ENCODE peak calls at places on chromosomes 13 and 19, in six cellular contexts. One of them, this sample, is unnamed. For H3K9me3, the result is how much of the 10 kb centered on the place peaks cover.

GRCh38 chr13:89726690-89727435 is 1620.6 kb upstream of the MIR17HG start:
- DNase-seq in colonic mucosa: no peak
- DNase-seq in heart right ventricle: no peak
- DNase-seq in iPS DF 6.9: no peak
- DNase-seq in IMR-90: peak
- DNase-seq in adrenal gland: no peak
- DNase-seq in this sample: no peak

GRCh38 chr19:8101311-8101710 is 48.1 kb downstream of the FBN3 start:
- DNase-seq in iPS DF 6.9: no peak
- DNase-seq in IMR-90: no peak
- DNase-seq in adrenal gland: no peak
- DNase-seq in colonic mucosa: no peak
- DNase-seq in heart right ventricle: no peak
- DNase-seq in this sample: peak

GRCh38 chr19:13990085-13990484 is 16.0 kb downstream of the RFX1 start:
- DNase-seq in adrenal gland: no peak
- DNase-seq in iPS DF 6.9: no peak
- DNase-seq in colonic mucosa: no peak
- DNase-seq in IMR-90: no peak
- DNase-seq in heart right ventricle: no peak
- DNase-seq in this sample: no peak

GRCh38 chr19:34808566-34808965 is 35.6 kb upstream of the ZNF599 start:
- DNase-seq in adrenal gland: no peak
- DNase-seq in IMR-90: peak
- DNase-seq in colonic mucosa: no peak
- DNase-seq in heart right ventricle: no peak
- DNase-seq in iPS DF 6.9: no peak
- DNase-seq in this sample: no peak

GRCh38 chr13:106243011-106243410 is 292.5 kb downstream of the EFNB2 start:
- DNase-seq in colonic mucosa: no peak
- DNase-seq in heart right ventricle: no peak
- DNase-seq in iPS DF 6.9: no peak
- DNase-seq in adrenal gland: no peak
- DNase-seq in IMR-90: no peak
- DNase-seq in this sample: no peak

GRCh38 chr19:6011206-6011605 is 33.3 kb upstream of the RANBP3 start:
- DNase-seq in adrenal gland: no peak
- DNase-seq in IMR-90: no peak
- DNase-seq in colonic mucosa: no peak
- DNase-seq in iPS DF 6.9: no peak
- DNase-seq in heart right ventricle: no peak
- DNase-seq in this sample: peak

GRCh38 chr13:103145476-103145875 is 79.3 kb upstream of the SLC10A2 start:
- DNase-seq in adrenal gland: no peak
- DNase-seq in IMR-90: no peak
- DNase-seq in heart right ventricle: no peak
- DNase-seq in iPS DF 6.9: no peak
- DNase-seq in colonic mucosa: no peak
- DNase-seq in this sample: no peak

GRCh38 chr13:58985845-58986244 is 1177.9 kb downstream of the DIAPH3 start:
- DNase-seq in adrenal gland: no peak
- DNase-seq in IMR-90: no peak
- DNase-seq in colonic mucosa: no peak
- DNase-seq in iPS DF 6.9: no peak
- DNase-seq in heart right ventricle: no peak
- DNase-seq in this sample: no peak

GRCh38 chr19:23002690-23003422 is at the start of gene ZNF728:
- DNase-seq in colonic mucosa: peak
- DNase-seq in IMR-90: no peak
- DNase-seq in iPS DF 6.9: no peak
- DNase-seq in adrenal gland: peak
- DNase-seq in heart right ventricle: peak
- DNase-seq in this sample: peak

GRCh38 chr13:45750566-45750965 is 48.4 kb downstream of the CBY2 start:
- DNase-seq in colonic mucosa: no peak
- DNase-seq in iPS DF 6.9: no peak
- DNase-seq in IMR-90: no peak
- DNase-seq in adrenal gland: no peak
- DNase-seq in heart right ventricle: no peak
- DNase-seq in this sample: no peak

GRCh38 chr19:2613507-2614295 is 88.8 kb downstream of the GNG7 start:
- DNase-seq in colonic mucosa: no peak
- DNase-seq in adrenal gland: peak
- DNase-seq in iPS DF 6.9: no peak
- DNase-seq in heart right ventricle: peak
- DNase-seq in IMR-90: peak
- DNase-seq in this sample: peak

GRCh38 chr13:95745752-95746151 is 68.8 kb downstream of the DNAJC3 start:
- DNase-seq in IMR-90: no peak
- DNase-seq in adrenal gland: no peak
- DNase-seq in iPS DF 6.9: no peak
- DNase-seq in colonic mucosa: no peak
- DNase-seq in heart right ventricle: no peak
- DNase-seq in this sample: no peak

GRCh38 chr13:59424661-59425060 is 739.1 kb downstream of the DIAPH3 start:
- DNase-seq in adrenal gland: no peak
- DNase-seq in colonic mucosa: no peak
- DNase-seq in IMR-90: peak
- DNase-seq in iPS DF 6.9: no peak
- DNase-seq in heart right ventricle: no peak
- DNase-seq in this sample: no peak

GRCh38 chr13:111845621-111846351 is 221.2 kb upstream of the SOX1 start:
- DNase-seq in IMR-90: no peak
- DNase-seq in heart right ventricle: no peak
- DNase-seq in adrenal gland: no peak
- DNase-seq in colonic mucosa: no peak
- DNase-seq in iPS DF 6.9: peak
- DNase-seq in this sample: peak
- H3K4me3 ChIP-seq in IMR-90: no peak
- H3K4me3 ChIP-seq in heart right ventricle: no peak
- H3K4me3 ChIP-seq in adrenal gland: no peak
- H3K4me3 ChIP-seq in colonic mucosa: no peak
- H3K4me3 ChIP-seq in iPS DF 6.9: no peak
- H3K4me3 ChIP-seq in this sample: no peak

GRCh38 chr19:56603829-56604228 is 8.7 kb downstream of the ZNF71 start:
- DNase-seq in iPS DF 6.9: no peak
- DNase-seq in IMR-90: peak
- DNase-seq in adrenal gland: no peak
- DNase-seq in heart right ventricle: no peak
- DNase-seq in colonic mucosa: no peak
- DNase-seq in this sample: no peak

GRCh38 chr19:56595548-56595899 is 422 bp downstream of the ZNF71 start:
- DNase-seq in iPS DF 6.9: no peak
- DNase-seq in IMR-90: peak
- DNase-seq in colonic mucosa: no peak
- DNase-seq in adrenal gland: no peak
- DNase-seq in heart right ventricle: no peak
- DNase-seq in this sample: no peak

GRCh38 chr19:56597696-56598095 is 2.6 kb downstream of the ZNF71 start:
- DNase-seq in colonic mucosa: no peak
- DNase-seq in adrenal gland: no peak
- DNase-seq in iPS DF 6.9: no peak
- DNase-seq in IMR-90: peak
- DNase-seq in heart right ventricle: no peak
- DNase-seq in this sample: no peak

GRCh38 chr19:56596676-56597075 is 1.6 kb downstream of the ZNF71 start:
- DNase-seq in heart right ventricle: no peak
- DNase-seq in colonic mucosa: no peak
- DNase-seq in adrenal gland: no peak
- DNase-seq in iPS DF 6.9: no peak
- DNase-seq in IMR-90: no peak
- DNase-seq in this sample: no peak

DNA sequence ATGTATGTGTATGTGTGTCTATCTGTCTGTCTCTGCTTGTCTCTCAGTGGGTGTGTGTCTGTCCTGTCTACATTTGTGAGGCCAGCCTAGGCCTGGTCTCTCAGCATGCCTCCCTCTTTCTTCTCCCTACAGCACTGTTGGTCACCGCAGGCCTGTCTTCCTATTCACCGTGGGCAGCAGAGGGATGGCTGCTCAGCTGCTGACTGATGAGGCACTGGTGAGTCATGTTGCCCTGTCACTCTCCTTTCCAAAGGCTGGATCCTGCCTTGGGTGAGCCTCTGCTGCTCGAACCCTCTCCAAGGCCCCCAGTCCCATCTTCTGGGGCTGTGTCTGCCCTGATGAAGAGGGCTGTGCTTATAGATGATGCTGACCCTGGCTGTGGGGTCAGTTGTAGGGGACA is 6.3 kb downstream of the ZNF71 start:
- DNase-seq in heart right ventricle: no peak
- DNase-seq in iPS DF 6.9: no peak
- DNase-seq in adrenal gland: no peak
- DNase-seq in IMR-90: peak
- DNase-seq in colonic mucosa: no peak
- DNase-seq in this sample: no peak
- H3K9me3 ChIP-seq in heart right ventricle: under half
- H3K9me3 ChIP-seq in iPS DF 6.9: under half
- H3K9me3 ChIP-seq in adrenal gland: under half
- H3K9me3 ChIP-seq in IMR-90: under half
- H3K9me3 ChIP-seq in colonic mucosa: under half
- H3K9me3 ChIP-seq in this sample: under half

DNA sequence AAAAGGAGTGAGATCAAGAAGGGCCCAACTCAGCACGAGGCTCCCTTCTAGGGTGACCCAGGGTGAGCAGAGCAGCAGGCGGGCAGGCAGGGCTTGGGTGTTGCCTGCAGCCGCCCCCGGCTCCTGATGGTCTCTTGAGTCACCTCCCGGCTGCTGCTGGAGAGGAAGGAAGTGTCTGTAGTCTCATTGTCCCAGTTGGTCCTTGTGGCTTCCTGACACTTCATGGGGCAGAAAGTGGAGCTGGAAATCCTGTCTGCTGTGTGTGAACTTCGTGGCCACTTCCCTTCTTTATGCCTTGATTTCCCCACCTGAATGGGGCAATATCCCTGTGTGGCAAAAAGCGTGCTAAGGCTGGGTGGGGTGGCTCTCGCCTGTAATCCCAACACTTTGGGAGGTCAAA is 2.5 kb downstream of the MAP1S start:
- DNase-seq in IMR-90: peak
- DNase-seq in colonic mucosa: no peak
- DNase-seq in heart right ventricle: peak
- DNase-seq in adrenal gland: peak
- DNase-seq in iPS DF 6.9: no peak
- DNase-seq in this sample: peak
- H3K4me3 ChIP-seq in IMR-90: no peak
- H3K4me3 ChIP-seq in colonic mucosa: no peak
- H3K4me3 ChIP-seq in heart right ventricle: no peak
- H3K4me3 ChIP-seq in adrenal gland: no peak
- H3K4me3 ChIP-seq in iPS DF 6.9: no peak
- H3K4me3 ChIP-seq in this sample: peak

DNA sequence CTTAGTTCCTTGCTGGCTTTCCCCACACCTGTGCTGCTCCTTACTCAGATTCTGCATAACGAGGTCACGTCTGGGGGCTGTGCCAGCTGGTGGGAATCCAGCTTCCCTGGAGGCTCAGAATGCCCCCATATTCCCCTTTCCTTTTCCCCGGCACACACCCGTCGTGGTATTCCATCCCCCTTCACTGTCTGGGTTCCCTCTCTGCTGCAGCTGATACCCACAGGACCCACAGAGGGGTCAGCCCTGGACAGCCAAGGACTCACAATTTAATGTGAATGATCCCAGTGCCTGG is 4.2 kb upstream of the MYH14 start:
- DNase-seq in heart right ventricle: peak
- DNase-seq in IMR-90: no peak
- DNase-seq in iPS DF 6.9: no peak
- DNase-seq in colonic mucosa: no peak
- DNase-seq in adrenal gland: no peak
- DNase-seq in this sample: no peak
- H3K9me3 ChIP-seq in heart right ventricle: under half
- H3K9me3 ChIP-seq in IMR-90: under half
- H3K9me3 ChIP-seq in iPS DF 6.9: under half
- H3K9me3 ChIP-seq in colonic mucosa: under half
- H3K9me3 ChIP-seq in adrenal gland: under half
- H3K9me3 ChIP-seq in this sample: under half

GRCh38 chr13:30429721-30430694 is 7.7 kb downstream of the UBE2L5 start:
- DNase-seq in iPS DF 6.9: no peak
- DNase-seq in adrenal gland: peak
- DNase-seq in heart right ventricle: no peak
- DNase-seq in IMR-90: peak
- DNase-seq in colonic mucosa: no peak
- DNase-seq in this sample: no peak
- H3K4me3 ChIP-seq in iPS DF 6.9: no peak
- H3K4me3 ChIP-seq in adrenal gland: no peak
- H3K4me3 ChIP-seq in heart right ventricle: no peak
- H3K4me3 ChIP-seq in IMR-90: no peak
- H3K4me3 ChIP-seq in colonic mucosa: no peak
- H3K4me3 ChIP-seq in this sample: no peak

GRCh38 chr19:47506459-47506858 is 8.4 kb downstream of the NAPA start:
- DNase-seq in IMR-90: no peak
- DNase-seq in heart right ventricle: no peak
- DNase-seq in iPS DF 6.9: no peak
- DNase-seq in adrenal gland: no peak
- DNase-seq in colonic mucosa: no peak
- DNase-seq in this sample: no peak
- H3K9me3 ChIP-seq in IMR-90: under half
- H3K9me3 ChIP-seq in heart right ventricle: under half
- H3K9me3 ChIP-seq in iPS DF 6.9: under half
- H3K9me3 ChIP-seq in adrenal gland: under half
- H3K9me3 ChIP-seq in colonic mucosa: under half
- H3K9me3 ChIP-seq in this sample: under half

GRCh38 chr19:35844482-35845214 is 7.7 kb downstream of the NPHS1 start:
- DNase-seq in iPS DF 6.9: no peak
- DNase-seq in colonic mucosa: no peak
- DNase-seq in heart right ventricle: no peak
- DNase-seq in IMR-90: no peak
- DNase-seq in adrenal gland: no peak
- DNase-seq in this sample: no peak

GRCh38 chr19:35843676-35844481 is 8.4 kb downstream of the NPHS1 start:
- DNase-seq in heart right ventricle: no peak
- DNase-seq in adrenal gland: peak
- DNase-seq in IMR-90: no peak
- DNase-seq in colonic mucosa: peak
- DNase-seq in iPS DF 6.9: peak
- DNase-seq in this sample: no peak

GRCh38 chr19:35845215-35846037 is 6.9 kb downstream of the NPHS1 start:
- DNase-seq in colonic mucosa: peak
- DNase-seq in iPS DF 6.9: no peak
- DNase-seq in heart right ventricle: no peak
- DNase-seq in adrenal gland: no peak
- DNase-seq in IMR-90: no peak
- DNase-seq in this sample: no peak

GRCh38 chr19:35847911-35848310 is 4.4 kb downstream of the NPHS1 start:
- DNase-seq in colonic mucosa: no peak
- DNase-seq in iPS DF 6.9: no peak
- DNase-seq in heart right ventricle: no peak
- DNase-seq in IMR-90: no peak
- DNase-seq in adrenal gland: no peak
- DNase-seq in this sample: no peak

GRCh38 chr19:35846038-35846668 is 6.2 kb downstream of the NPHS1 start:
- DNase-seq in IMR-90: no peak
- DNase-seq in heart right ventricle: no peak
- DNase-seq in colonic mucosa: peak
- DNase-seq in adrenal gland: no peak
- DNase-seq in iPS DF 6.9: no peak
- DNase-seq in this sample: peak
- H3K4me3 ChIP-seq in IMR-90: no peak
- H3K4me3 ChIP-seq in heart right ventricle: peak
- H3K4me3 ChIP-seq in colonic mucosa: peak
- H3K4me3 ChIP-seq in adrenal gland: no peak
- H3K4me3 ChIP-seq in iPS DF 6.9: peak
- H3K4me3 ChIP-seq in this sample: no peak

This sample was measured in left lung.